ENCODE peak calls at places on chromosomes 12 and 14, in four cellular contexts. One of them, this sample, is unnamed.

GRCh38 chr12:9064815-9065606 is 50.7 kb downstream of the A2M start:
- DNase-seq in CD4-positive, alpha-beta T cell: no peak
- DNase-seq in astrocyte of the spinal cord: peak; percentile 14
- DNase-seq in uterus: peak; percentile 75
- DNase-seq in this sample: peak; percentile 28

GRCh38 chr12:100593490-100593889 is 20.0 kb downstream of the GAS2L3 start:
- DNase-seq in CD4-positive, alpha-beta T cell: no peak
- DNase-seq in astrocyte of the spinal cord: peak; percentile 47
- DNase-seq in uterus: no peak
- DNase-seq in this sample: no peak

GRCh38 chr12:91380651-91381050 is 198.0 kb upstream of the DCN start:
- DNase-seq in CD4-positive, alpha-beta T cell: no peak
- DNase-seq in uterus: no peak
- DNase-seq in astrocyte of the spinal cord: no peak
- DNase-seq in this sample: no peak

GRCh38 chr12:127179199-127179598 is 1087.8 kb upstream of the TMEM132C start:
- DNase-seq in astrocyte of the spinal cord: no peak
- DNase-seq in CD4-positive, alpha-beta T cell: no peak
- DNase-seq in uterus: no peak
- DNase-seq in this sample: no peak

GRCh38 chr14:31712244-31713127 is 151.3 kb downstream of the NUBPL start:
- DNase-seq in CD4-positive, alpha-beta T cell: no peak
- DNase-seq in astrocyte of the spinal cord: no peak
- DNase-seq in uterus: no peak
- DNase-seq in this sample: no peak

GRCh38 chr14:25537846-25538455 is 488.0 kb upstream of the STXBP6 start:
- DNase-seq in CD4-positive, alpha-beta T cell: no peak
- DNase-seq in uterus: no peak
- DNase-seq in astrocyte of the spinal cord: no peak
- DNase-seq in this sample: no peak

GRCh38 chr12:93526786-93527428 is 45.6 kb upstream of the SOCS2 start:
- DNase-seq in astrocyte of the spinal cord: peak; percentile 91
- DNase-seq in uterus: no peak
- DNase-seq in CD4-positive, alpha-beta T cell: no peak
- DNase-seq in this sample: no peak

GRCh38 chr12:28540324-28540714 is 350.1 kb downstream of the CCDC91 start:
- DNase-seq in CD4-positive, alpha-beta T cell: no peak
- DNase-seq in uterus: no peak
- DNase-seq in astrocyte of the spinal cord: no peak
- DNase-seq in this sample: no peak

GRCh38 chr12:12405882-12406281 is 49.0 kb downstream of the BORCS5 start:
- DNase-seq in uterus: peak; percentile 21
- DNase-seq in CD4-positive, alpha-beta T cell: no peak
- DNase-seq in astrocyte of the spinal cord: no peak
- DNase-seq in this sample: no peak

GRCh38 chr12:14995583-14996425 is 23.0 kb downstream of the PDE6H start:
- DNase-seq in astrocyte of the spinal cord: peak; percentile 74
- DNase-seq in uterus: no peak
- DNase-seq in CD4-positive, alpha-beta T cell: no peak
- DNase-seq in this sample: no peak

DNA sequence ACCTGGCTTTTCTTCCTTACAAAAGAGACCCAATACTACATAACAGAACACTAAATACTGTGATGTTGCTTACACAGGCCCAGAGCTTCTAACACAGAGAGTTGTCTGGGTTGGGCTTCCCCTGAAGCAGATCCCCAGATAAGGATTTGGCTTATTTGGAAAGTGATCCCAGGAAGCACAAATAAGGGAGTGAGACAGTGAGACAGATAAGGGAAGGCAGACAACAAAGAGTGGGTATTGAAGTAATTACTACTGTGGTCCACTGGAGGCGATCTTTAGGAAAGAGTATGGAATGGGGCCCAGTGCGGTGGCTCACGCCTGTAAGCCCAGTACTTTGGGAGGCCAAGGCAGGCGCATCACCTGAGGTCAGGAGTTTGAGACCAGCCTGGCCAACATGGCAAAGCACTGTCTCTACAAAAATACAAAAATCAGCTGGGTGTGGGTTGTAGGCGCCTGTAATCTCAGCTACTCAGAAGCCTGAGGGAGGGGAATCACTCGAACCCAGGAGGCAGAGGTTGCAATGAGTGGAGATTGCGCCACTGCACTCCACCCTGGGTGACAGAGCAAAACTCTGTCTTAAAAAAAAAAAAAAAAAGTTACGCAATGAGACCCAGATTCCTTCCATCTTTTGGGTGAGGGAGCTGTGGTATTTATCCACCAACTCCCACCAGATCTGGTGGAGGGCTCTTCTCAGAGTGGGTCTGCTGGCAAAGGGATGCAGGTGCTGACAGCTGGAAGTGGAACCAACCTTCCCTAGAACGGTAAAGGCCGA is 10.2 kb upstream of the C12orf43 start:
- DNase-seq in astrocyte of the spinal cord: no peak
- DNase-seq in CD4-positive, alpha-beta T cell: no peak
- DNase-seq in uterus: no peak
- DNase-seq in this sample: no peak
- TF ChIP-seq CTCF in astrocyte of the spinal cord: no peak
- TF ChIP-seq CTCF in CD4-positive, alpha-beta T cell: no peak
- TF ChIP-seq CTCF in uterus: no peak
- TF ChIP-seq CTCF in this sample: no peak

DNA sequence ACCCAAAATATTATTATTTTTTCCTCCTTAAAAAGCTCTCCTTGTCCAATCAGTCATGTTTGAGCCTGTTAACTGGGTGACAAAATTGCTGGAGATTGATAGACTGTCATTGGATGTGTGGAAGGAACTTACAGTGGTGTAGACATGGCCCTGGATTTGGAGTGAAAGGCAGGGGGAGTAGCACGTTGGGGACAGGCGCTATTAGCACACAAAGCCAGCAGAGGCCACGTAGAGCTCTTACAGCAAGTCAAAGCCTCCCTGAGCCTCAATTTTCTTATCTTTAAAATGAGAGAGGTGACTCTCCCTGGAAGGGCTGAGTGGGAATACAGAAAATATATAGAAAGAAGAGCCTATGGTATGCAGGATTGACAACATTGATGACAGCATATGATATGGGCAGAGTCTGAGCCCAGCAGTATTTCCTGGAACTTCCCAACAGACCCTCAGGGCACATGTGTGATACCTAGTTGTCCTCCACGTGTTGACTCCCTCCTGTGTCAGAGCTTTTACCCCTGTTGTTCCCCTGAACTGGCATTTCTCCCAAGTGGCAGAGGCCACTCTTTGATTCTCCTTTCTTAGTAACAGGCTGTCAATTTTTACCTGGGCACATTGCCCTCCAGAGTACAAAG is 504.9 kb downstream of the VRK1 start:
- DNase-seq in astrocyte of the spinal cord: no peak
- DNase-seq in uterus: no peak
- DNase-seq in CD4-positive, alpha-beta T cell: no peak
- DNase-seq in this sample: no peak
- TF ChIP-seq CTCF in astrocyte of the spinal cord: no peak
- TF ChIP-seq CTCF in uterus: no peak
- TF ChIP-seq CTCF in CD4-positive, alpha-beta T cell: no peak
- TF ChIP-seq CTCF in this sample: no peak

GRCh38 chr14:48243900-48244299 is 568.5 kb upstream of the MDGA2 start:
- DNase-seq in CD4-positive, alpha-beta T cell: no peak
- DNase-seq in uterus: no peak
- DNase-seq in astrocyte of the spinal cord: no peak
- DNase-seq in this sample: no peak
- TF ChIP-seq CTCF in CD4-positive, alpha-beta T cell: no peak
- TF ChIP-seq CTCF in uterus: no peak
- TF ChIP-seq CTCF in astrocyte of the spinal cord: no peak
- TF ChIP-seq CTCF in this sample: no peak

DNA sequence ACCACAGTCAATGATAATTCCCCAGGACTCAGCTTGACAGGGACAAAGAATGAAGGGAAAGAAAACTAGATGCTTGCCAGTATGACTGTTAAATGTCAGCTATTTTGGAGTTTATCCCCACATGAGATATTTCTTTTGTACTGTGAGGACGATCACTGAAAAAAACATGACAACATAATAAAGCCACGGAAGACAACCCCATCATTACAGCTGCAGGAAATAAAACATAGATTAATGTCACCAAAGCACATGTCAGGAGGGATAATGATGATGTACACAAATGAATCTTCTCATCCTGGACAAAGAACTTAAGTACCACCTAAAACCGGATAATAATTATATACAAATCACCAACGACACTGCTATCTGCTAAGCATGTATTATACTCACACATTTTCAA is 84.6 kb upstream of the GRIP1 start:
- DNase-seq in astrocyte of the spinal cord: no peak
- DNase-seq in uterus: no peak
- DNase-seq in CD4-positive, alpha-beta T cell: no peak
- DNase-seq in this sample: no peak
- TF ChIP-seq CTCF in astrocyte of the spinal cord: no peak
- TF ChIP-seq CTCF in uterus: no peak
- TF ChIP-seq CTCF in CD4-positive, alpha-beta T cell: no peak
- TF ChIP-seq CTCF in this sample: no peak

This sample was measured in activated B cell treated with CpG ODN at 0.5 μM for 24 hours.